ENCODE peak calls at places on chromosomes 3 and 15, in ten cellular contexts. Q is ascending aorta, A is GM06990, D is HL-60, B is pancreas, U is PC-3, S is IMR-90, F is spleen, R is WERI-Rb-1, L is A549. P is an unnamed sample.

GRCh38 chr3:126525091-126525852 is 1.3 kb downstream of the CHST13 start:
- DNase-seq in U (no peak), B (no peak), D (no peak), Q (no peak), S (no peak), L (no peak), F (peak; percentile 42), A (no peak), R (no peak), P (no peak)

GRCh38 chr3:31688847-31689246 is 156.1 kb downstream of the STT3B start:
- DNase-seq in A (no peak), Q (no peak), L (no peak), D (no peak), S (no peak), B (no peak), U (no peak), R (no peak), F (no peak), P (no peak)

GRCh38 chr3:30628188-30628930 is 22.0 kb downstream of the TGFBR2 start:
- DNase-seq in U (no peak), L (no peak), A (no peak), S (no peak), B (no peak), F (no peak), Q (no peak), D (no peak), R (no peak), P (no peak)

GRCh38 chr3:134423153-134423552 is 48.9 kb upstream of the AMOTL2 start:
- DNase-seq in S (peak; percentile 74), B (no peak), L (no peak), A (no peak), Q (no peak), F (no peak), D (no peak), U (peak; percentile 11), R (peak; percentile 87), P (no peak)

GRCh38 chr3:175716451-175716850 is 857.3 kb downstream of the NAALADL2 start:
- DNase-seq in B (no peak), A (no peak), D (no peak), Q (no peak), F (no peak), L (no peak), U (no peak), R (no peak), S (peak; percentile 61), P (no peak)

GRCh38 chr3:138180375-138181029 is 5.8 kb upstream of the DBR1 start:
- DNase-seq in F (no peak), D (peak; percentile 58), A (no peak), R (peak; percentile 38), S (peak; percentile 47), B (no peak), L (peak; percentile 35), U (peak; percentile 59), Q (no peak), P (no peak)

GRCh38 chr3:119258915-119259314 is 18.2 kb upstream of the B4GALT4 start:
- DNase-seq in B (no peak), L (no peak), D (no peak), R (no peak), U (no peak), S (no peak), Q (no peak), A (peak; percentile 24), F (no peak), P (no peak)

GRCh38 chr3:11020764-11021163 is 28.2 kb downstream of the SLC6A1 start:
- DNase-seq in R (no peak), F (no peak), A (no peak), U (no peak), D (no peak), L (no peak), S (no peak), B (no peak), Q (no peak), P (no peak)

GRCh38 chr3:65616563-65616962 is 422.2 kb downstream of the MAGI1 start:
- DNase-seq in Q (no peak), A (no peak), F (no peak), B (no peak), S (no peak), L (no peak), R (no peak), D (no peak), U (no peak), P (no peak)

GRCh38 chr3:128787256-128788253 is 61.6 kb downstream of the RAB7A start:
- DNase-seq in A (no peak), U (peak; percentile 70), L (peak; percentile 52), Q (no peak), B (no peak), D (peak; percentile 81), S (peak; percentile 53), R (peak; percentile 28), F (no peak), P (peak; percentile 78)

GRCh38 chr3:87422333-87422732 is 145.9 kb upstream of the POU1F1 start:
- DNase-seq in A (no peak), B (no peak), S (no peak), L (no peak), D (no peak), Q (no peak), F (no peak), U (no peak), R (no peak), P (no peak)

GRCh38 chr3:184110316-184110725 is 13.5 kb downstream of the HTR3E start:
- DNase-seq in R (no peak), Q (no peak), B (peak; percentile 14), A (no peak), F (no peak), S (peak; percentile 79), D (no peak), L (peak; percentile 6), U (peak; percentile 89), P (peak; percentile 10)

DNA sequence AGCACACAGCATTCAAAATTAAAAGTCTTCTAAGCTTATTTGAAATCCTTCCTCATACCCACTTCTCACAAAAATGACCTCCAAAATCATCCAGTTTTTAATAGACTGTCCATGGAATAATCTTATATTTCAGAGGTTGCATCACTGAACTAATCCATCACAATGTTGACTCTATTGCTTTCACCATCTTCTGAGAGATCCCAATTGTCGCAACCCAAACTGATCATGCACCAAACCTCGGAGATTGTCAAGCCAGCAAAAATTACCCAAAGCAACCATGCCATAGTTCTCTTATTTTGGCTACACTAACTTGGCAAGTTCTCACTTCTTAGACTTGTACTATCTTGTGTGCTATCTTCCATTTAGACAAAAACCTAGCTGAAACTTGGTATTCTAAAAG is 75.5 kb downstream of the LRRFIP2 start:
- DNase-seq in S (no peak), Q (no peak), R (no peak), B (no peak), U (no peak), F (no peak), D (no peak), A (no peak), L (no peak), P (no peak)
- TF ChIP-seq CTCF in S (no peak), Q (no peak), R (no peak), B (no peak), U (no peak), F (no peak), D (no peak), A (no peak), L (no peak), P (no peak)

DNA sequence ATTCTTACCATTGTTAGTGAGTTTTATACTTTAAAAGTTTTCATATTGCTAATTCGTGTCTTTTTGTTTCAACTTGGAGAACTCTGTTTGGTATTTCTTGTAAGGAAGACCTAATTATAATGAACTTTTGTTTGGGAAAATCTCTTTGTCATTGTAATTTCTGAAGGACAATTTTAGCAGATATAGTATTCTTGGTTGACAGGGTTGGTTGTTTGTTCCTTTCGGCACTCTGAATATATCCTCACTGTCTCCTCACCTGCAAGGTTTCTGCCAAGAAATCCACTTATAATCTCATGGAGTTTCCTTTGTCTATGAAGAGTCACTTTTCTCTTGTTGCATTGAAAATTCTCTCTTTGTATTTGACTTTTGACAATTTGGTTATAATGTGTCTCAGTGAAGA is 225.2 kb upstream of the NR2E3 start:
- DNase-seq in L (no peak), U (no peak), S (no peak), F (no peak), R (no peak), Q (no peak), B (no peak), D (no peak), A (no peak), P (no peak)
- H3K4me3 ChIP-seq in L (no peak overlapping the region), U (no peak overlapping the region), S (no peak overlapping the region), F (no peak overlapping the region), R (no peak overlapping the region), Q (no peak overlapping the region), B (no peak overlapping the region), D (no peak overlapping the region), A (no peak overlapping the region), P (no peak overlapping the region)

GRCh38 chr3:158906749-158907148 is 104.9 kb downstream of the MFSD1 start:
- DNase-seq in F (no peak), B (no peak), Q (no peak), R (no peak), A (no peak), D (no peak), S (no peak), U (no peak), L (no peak), P (no peak)

GRCh38 chr3:158909870-158910269 is 108.0 kb downstream of the MFSD1 start:
- DNase-seq in R (no peak), D (no peak), U (no peak), F (no peak), B (no peak), L (no peak), A (no peak), Q (no peak), S (no peak), P (no peak)

GRCh38 chr3:158912188-158912587 is 110.3 kb downstream of the MFSD1 start:
- DNase-seq in U (no peak), D (no peak), F (no peak), Q (no peak), A (no peak), L (peak; percentile 4), R (no peak), B (no peak), S (no peak), P (no peak)

GRCh38 chr3:158911586-158911985 is 109.7 kb downstream of the MFSD1 start:
- DNase-seq in D (no peak), R (no peak), F (no peak), U (peak; percentile 73), L (no peak), S (no peak), A (no peak), Q (no peak), B (no peak), P (no peak)

DNA sequence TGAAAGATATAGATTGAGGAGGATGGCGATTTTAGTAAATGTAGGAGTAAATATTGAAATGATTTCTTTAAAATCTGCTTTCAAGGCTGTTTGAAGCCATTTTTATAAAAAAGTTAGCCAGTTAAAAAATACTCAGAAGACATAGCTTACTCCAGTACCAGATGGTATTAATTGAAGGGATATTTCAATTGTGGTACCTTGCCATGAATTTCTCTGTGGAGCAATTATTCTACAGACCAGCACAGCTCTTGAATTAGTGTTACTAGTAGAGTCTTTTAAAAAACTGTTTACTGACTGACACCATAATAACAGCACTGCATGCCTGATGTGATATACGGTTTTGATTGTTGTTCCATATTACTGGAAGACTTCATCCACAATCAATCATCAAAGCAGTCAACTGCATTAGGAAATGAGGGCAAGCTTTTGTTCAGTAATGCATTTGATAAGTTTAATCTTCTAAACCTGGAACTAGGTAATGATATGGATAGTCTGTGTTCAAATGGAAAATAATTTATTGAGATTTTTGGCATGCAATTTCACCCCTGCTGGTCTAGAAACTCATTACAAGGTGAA is 106.4 kb downstream of the MFSD1 start:
- DNase-seq in D (no peak), A (no peak), Q (no peak), U (no peak), B (no peak), L (no peak), S (no peak), F (no peak), R (no peak), P (no peak)
- TF ChIP-seq CTCF in D (no peak), A (no peak), Q (no peak), U (peak; percentile 8), B (no peak), L (no peak), S (no peak), F (no peak), R (no peak), P (no peak)

GRCh38 chr15:85330941-85331588 is 49.3 kb upstream of the AKAP13 start:
- DNase-seq in A (peak; percentile 87), L (peak; percentile 95), Q (peak; percentile 67), D (peak; percentile 86), U (peak; percentile 94), B (peak; percentile 87), F (peak; percentile 92), S (peak; percentile 86), R (peak; percentile 93), P (peak; percentile 93)
- H3K4me3 ChIP-seq in A (peak overlapping the region; percentile 61), L (peak overlapping the region; percentile 44), Q (no peak overlapping the region), D (peak overlapping the region; percentile 5), U (peak overlapping the region; percentile 20), B (no peak overlapping the region), F (peak overlapping the region; percentile 76), S (no peak overlapping the region), R (no peak overlapping the region), P (peak overlapping the region; percentile 57)